ENCODE peak calls at places on chromosomes 11 and 22, in six cellular contexts. Z, R, Q, M, A and L are unnamed samples.

GRCh38 chr11:106480581-106481185 is 403.2 kb downstream of the AASDHPPT start:
- DNase-seq in Z (no peak), R (no peak), Q (no peak), M (peak; percentile 12), A (no peak), L (no peak)

GRCh38 chr22:17347724-17348123 is 21.5 kb upstream of the CECR2 start:
- DNase-seq in Z (no peak), R (no peak), Q (no peak), M (no peak), A (no peak), L (no peak)

GRCh38 chr11:62708423-62709261 is 1.2 kb downstream of the GNG3 start:
- DNase-seq in Z (peak; percentile 44), R (no peak), Q (peak; percentile 38), M (no peak), A (no peak), L (no peak)

GRCh38 chr11:122076721-122077120 is 39.3 kb downstream of the BLID start:
- DNase-seq in Z (no peak), R (no peak), Q (no peak), M (no peak), A (no peak), L (no peak)

GRCh38 chr11:112481893-112482292 is 221.2 kb upstream of the PLET1 start:
- DNase-seq in Z (no peak), R (no peak), Q (no peak), M (no peak), A (no peak), L (no peak)

GRCh38 chr11:1642288-1643145 is 12.9 kb downstream of the KRTAP5-5 start:
- DNase-seq in Z (no peak), R (no peak), Q (no peak), M (no peak), A (no peak), L (no peak)

GRCh38 chr11:96426356-96427103 is 36.7 kb downstream of the JRKL start:
- DNase-seq in Z (no peak), R (no peak), Q (peak; percentile 35), M (peak; percentile 27), A (peak; percentile 34), L (peak; percentile 5)

GRCh38 chr11:29351301-29351873 is 665.4 kb downstream of the KCNA4 start:
- DNase-seq in Z (no peak), R (no peak), Q (no peak), M (no peak), A (no peak), L (no peak)

GRCh38 chr22:45511847-45512261 is 9.2 kb downstream of the FBLN1 start:
- DNase-seq in Z (no peak), R (no peak), Q (no peak), M (no peak), A (no peak), L (no peak)

GRCh38 chr22:47219789-47220188 is 457.3 kb downstream of the TBC1D22A start:
- DNase-seq in Z (no peak), R (no peak), Q (no peak), M (no peak), A (no peak), L (no peak)

GRCh38 chr11:80980221-80980620 is 1539.4 kb upstream of the TENM4 start:
- DNase-seq in Z (no peak), R (no peak), Q (peak; percentile 97), M (no peak), A (peak; percentile 15), L (peak; percentile 3)

GRCh38 chr22:20523118-20523983 is 15.9 kb downstream of the MED15 start:
- DNase-seq in Z (no peak), R (no peak), Q (no peak), M (no peak), A (no peak), L (no peak)

GRCh38 chr11:5713695-5714094 is 22.6 kb upstream of the OR56B1 start:
- DNase-seq in Z (no peak), R (no peak), Q (no peak), M (no peak), A (no peak), L (no peak)

GRCh38 chr11:78840623-78841022 is 266.0 kb upstream of the NARS2 start:
- DNase-seq in Z (no peak), R (no peak), Q (peak; percentile 69), M (no peak), A (no peak), L (no peak)

GRCh38 chr11:119693253-119693815 is 35.7 kb downstream of the NECTIN1 start:
- DNase-seq in Z (no peak), R (no peak), Q (peak; percentile 66), M (no peak), A (no peak), L (no peak)

GRCh38 chr22:30238661-30239420 is 7.7 kb downstream of the LIF start:
- DNase-seq in Z (no peak), R (no peak), Q (no peak), M (no peak), A (peak; percentile 92), L (no peak)

GRCh38 chr11:10927533-10927932 is 69.7 kb upstream of the ZBED5 start:
- DNase-seq in Z (no peak), R (no peak), Q (no peak), M (no peak), A (no peak), L (no peak)